ENCODE peak calls at places on chromosomes 6 and 20, in seven cellular contexts. Q, S, G, N, T, R and K are unnamed samples.
A peak's percentile ranks its signal among the peaks of the same experiment; 100 is the strongest.

GRCh38 chr6:170437719-170438401 is 115.2 kb downstream of the PSMB1 start:
- DNase-seq in S (peak; percentile 27), Q (no peak), R (no peak), T (no peak), N (no peak), G (no peak), K (no peak)

GRCh38 chr6:108677357-108677756 is 116.6 kb downstream of the FOXO3 start:
- DNase-seq in R (no peak), N (no peak), G (no peak), T (no peak), S (no peak), Q (peak; percentile 20), K (no peak)

GRCh38 chr6:3665608-3666007 is 85.9 kb downstream of the PXDC1 start:
- DNase-seq in G (no peak), S (no peak), Q (no peak), N (no peak), T (no peak), R (no peak), K (no peak)

GRCh38 chr6:91653324-91653723 is 1066.5 kb upstream of the MAP3K7 start:
- DNase-seq in T (no peak), G (no peak), N (no peak), Q (no peak), R (no peak), S (no peak), K (no peak)

GRCh38 chr20:53750827-53751393 is 157.3 kb upstream of the ZNF217 start:
- DNase-seq in S (peak; percentile 83), Q (no peak), T (no peak), G (no peak), N (no peak), R (peak; percentile 1), K (no peak)

GRCh38 chr6:130955755-130956154 is 107.3 kb downstream of the EPB41L2 start:
- DNase-seq in Q (no peak), G (no peak), R (no peak), S (no peak), N (no peak), T (no peak), K (no peak)

GRCh38 chr6:43823879-43824740 is 54.1 kb downstream of the VEGFA start:
- DNase-seq in R (no peak), N (peak; percentile 70), S (no peak), G (no peak), T (peak; percentile 90), Q (no peak), K (peak; percentile 70)

GRCh38 chr6:169689247-169689646 is 12.6 kb downstream of the WDR27 start:
- DNase-seq in R (no peak), S (peak; percentile 71), T (no peak), N (no peak), Q (peak; percentile 49), G (no peak), K (no peak)

GRCh38 chr6:135600931-135601330 is 103.4 kb upstream of the AHI1 start:
- DNase-seq in R (no peak), N (no peak), G (no peak), T (no peak), Q (peak; percentile 15), S (no peak), K (no peak)

GRCh38 chr20:35302421-35303335 is 10.5 kb upstream of the FAM83C start:
- DNase-seq in G (no peak), Q (peak; percentile 65), N (no peak), T (no peak), R (no peak), S (no peak), K (no peak)

GRCh38 chr6:1952726-1953360 is 292.6 kb downstream of the GMDS start:
- DNase-seq in T (no peak), G (no peak), R (no peak), N (no peak), S (peak; percentile 95), Q (peak; percentile 94), K (no peak)

GRCh38 chr6:111184827-111185567 is 97.7 kb downstream of the SLC16A10 start:
- DNase-seq in G (no peak), S (no peak), N (no peak), Q (no peak), R (no peak), T (no peak), K (no peak)

GRCh38 chr6:145904878-145905277 is 59.3 kb downstream of the SHPRH start:
- DNase-seq in G (no peak), Q (no peak), T (no peak), R (no peak), N (no peak), S (no peak), K (no peak)

GRCh38 chr6:11043961-11044711 is at the start of gene ELOVL2:
- DNase-seq in G (no peak), T (peak; percentile 23), R (no peak), N (no peak), Q (no peak), S (peak; percentile 74), K (no peak)

GRCh38 chr6:53484409-53485280 is 60.3 kb downstream of the GCLC start:
- DNase-seq in T (peak; percentile 55), R (peak; percentile 64), Q (no peak), S (peak; percentile 77), G (no peak), N (no peak), K (peak; percentile 63)

GRCh38 chr6:45661667-45662066 is 283.9 kb upstream of the SUPT3H start:
- DNase-seq in N (no peak), G (no peak), Q (no peak), T (no peak), R (no peak), S (peak; percentile 85), K (no peak)

GRCh38 chr6:27605401-27606342 is 132.8 kb upstream of the ZNF184 start:
- DNase-seq in S (peak; percentile 84), T (no peak), G (no peak), R (no peak), Q (peak; percentile 77), N (no peak), K (peak; percentile 84)

GRCh38 chr20:61701401-61701800 is 364.3 kb downstream of the TAF4 start:
- DNase-seq in Q (no peak), S (no peak), T (no peak), N (no peak), G (no peak), R (no peak), K (no peak)

GRCh38 chr6:107655245-107655644 is 165.3 kb downstream of the SOBP start:
- DNase-seq in R (no peak), Q (no peak), G (no peak), S (peak; percentile 16), T (no peak), N (no peak), K (peak; percentile 44)

GRCh38 chr6:6804843-6805680 is 216.5 kb downstream of the LY86 start:
- DNase-seq in Q (no peak), R (no peak), N (no peak), G (no peak), T (no peak), S (no peak), K (no peak)

GRCh38 chr20:41030536-41031242 is 2.1 kb downstream of the TOP1 start:
- DNase-seq in R (no peak), T (no peak), G (no peak), N (no peak), S (peak; percentile 62), Q (no peak), K (no peak)

GRCh38 chr6:152416652-152417051 is 220.5 kb downstream of the SYNE1 start:
- DNase-seq in T (no peak), S (no peak), N (no peak), G (no peak), Q (no peak), R (no peak), K (no peak)

GRCh38 chr6:158911746-158912158 is 88.2 kb downstream of the RSPH3 start:
- DNase-seq in T (no peak), N (no peak), Q (peak; percentile 97), G (no peak), S (no peak), R (peak; percentile 22), K (no peak)

GRCh38 chr20:48197034-48197433 is 411.8 kb upstream of the SULF2 start:
- DNase-seq in G (no peak), Q (no peak), N (no peak), T (no peak), S (no peak), R (no peak), K (no peak)

DNA sequence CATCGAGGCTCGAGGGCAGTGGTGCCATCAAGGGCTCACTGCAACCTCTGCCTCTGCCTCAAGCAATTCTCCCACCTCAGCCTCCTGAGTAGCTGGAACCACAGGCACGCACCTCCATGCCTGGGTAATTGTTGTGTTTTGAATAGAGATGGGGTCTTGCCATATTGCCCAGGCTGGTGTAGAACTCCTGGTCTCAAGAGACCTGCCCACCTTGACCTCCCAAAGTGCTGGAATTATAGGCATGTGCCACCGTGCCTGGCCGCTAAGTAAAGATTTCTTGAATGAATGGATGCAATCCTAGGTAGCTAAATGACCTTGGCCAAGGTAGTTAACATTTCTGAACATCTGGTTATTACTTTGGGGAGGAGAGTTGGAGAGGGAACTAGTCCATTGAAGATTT is 7.4 kb downstream of the SCAF8 start:
- DNase-seq in T (no peak), R (no peak), N (no peak), Q (no peak), S (no peak), G (no peak), K (no peak)
- H3K4me1 ChIP-seq in T (peaks cover 17% of the 10 kb centered on the region), R (peaks cover 63% of the 10 kb centered on the region), N (peaks cover 50% of the 10 kb centered on the region), Q (no peaks in the 10 kb centered on the region), S (peaks cover 26% of the 10 kb centered on the region), G (peaks cover 2% of the 10 kb centered on the region), K (peaks cover 25% of the 10 kb centered on the region)

GRCh38 chr6:106509420-106510089 is 119.7 kb downstream of the RTN4IP1 start:
- DNase-seq in S (no peak), N (no peak), T (no peak), G (no peak), Q (no peak), R (no peak), K (no peak)
- H3K27me3 ChIP-seq in S (no peaks in the 10 kb centered on the region), N (peaks cover 5% of the 10 kb centered on the region), T (no peaks in the 10 kb centered on the region), G (peaks cover 31% of the 10 kb centered on the region), Q (no peaks in the 10 kb centered on the region), R (no peaks in the 10 kb centered on the region), K (no peaks in the 10 kb centered on the region)

DNA sequence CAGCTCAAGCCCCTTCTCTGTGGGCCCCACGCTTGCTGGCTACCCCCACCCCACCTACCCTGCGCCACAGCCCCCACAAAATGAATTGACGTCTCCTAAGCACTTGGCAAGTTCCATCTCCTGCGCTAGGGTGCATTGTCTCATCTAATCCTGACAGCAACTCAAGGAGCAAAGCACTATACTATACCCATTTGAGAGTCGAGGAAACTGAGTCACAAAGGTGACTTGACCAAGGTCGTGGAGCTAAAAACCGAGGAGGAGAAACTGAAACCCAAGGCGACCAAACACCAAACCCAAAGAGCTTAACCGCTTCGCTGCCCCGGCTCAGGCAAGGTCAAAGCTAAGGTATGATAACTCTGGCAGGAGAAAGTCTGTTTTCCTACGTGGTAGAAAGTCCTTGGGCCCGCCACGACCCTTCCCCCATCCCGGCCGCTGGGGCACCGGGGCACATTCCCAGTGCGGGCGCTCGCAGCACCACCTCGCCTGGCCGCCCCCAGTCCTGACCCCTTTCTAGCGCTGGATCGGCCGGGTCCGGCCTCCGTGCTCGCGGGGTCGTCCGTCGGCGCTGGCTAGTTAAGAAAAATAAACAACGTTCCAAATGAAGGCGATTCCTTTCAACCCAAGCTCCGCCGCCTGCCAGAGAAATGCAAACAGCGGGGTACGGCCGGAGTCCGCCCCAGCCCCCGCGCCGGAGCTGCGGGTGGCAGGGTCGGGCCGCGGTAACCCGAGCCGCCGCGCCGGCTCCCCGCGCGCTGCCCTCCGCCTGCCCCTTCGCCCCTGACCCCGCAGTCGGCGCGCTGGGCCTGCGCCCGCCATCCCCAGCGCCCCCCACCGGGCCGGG is 37.3 kb downstream of the NCR2 start:
- DNase-seq in G (no peak), S (no peak), N (no peak), R (no peak), Q (no peak), T (no peak), K (peak; percentile 20)
- H3K4me3 ChIP-seq in G (peak overlapping the region; percentile 4), S (no peak overlapping the region), N (peak overlapping the region; percentile 38), R (no peak overlapping the region), Q (no peak overlapping the region), T (no peak overlapping the region), K (peak overlapping the region; percentile 44)

GRCh38 chr6:47303861-47304260 is 5.8 kb downstream of the TNFRSF21 start:
- DNase-seq in Q (no peak), T (no peak), N (no peak), G (no peak), R (no peak), S (no peak), K (no peak)
- H3K4me1 ChIP-seq in Q (peaks cover 79% of the 10 kb centered on the region), T (no peaks in the 10 kb centered on the region), N (peaks cover 21% of the 10 kb centered on the region), G (peaks cover 7% of the 10 kb centered on the region), R (no peaks in the 10 kb centered on the region), S (no peaks in the 10 kb centered on the region), K (peaks cover 59% of the 10 kb centered on the region)